ENCODE peak calls at places on chromosomes 13 and 19, in four cellular contexts. I, T, S and Y are unnamed samples.

GRCh38 chr19:39413903-39414608 is 1.6 kb downstream of the PLEKHG2 start:
- DNase-seq in I (no peak), S (peak; percentile 74), T (peak; percentile 32), Y (no peak)

GRCh38 chr13:24274452-24274971 is 34.9 kb upstream of the C1QTNF9 start:
- DNase-seq in T (no peak), I (peak; percentile 88), S (no peak), Y (no peak)

GRCh38 chr13:52195052-52195837 is 35.8 kb upstream of the NEK3 start:
- DNase-seq in T (no peak), I (no peak), S (peak; percentile 75), Y (no peak)

GRCh38 chr19:16836906-16837362 is 7.7 kb downstream of the SIN3B start:
- DNase-seq in I (no peak), S (no peak), T (no peak), Y (no peak)

GRCh38 chr19:5826531-5827341 is 12.8 kb downstream of the FUT6 start:
- DNase-seq in S (peak; percentile 74), T (peak; percentile 87), I (no peak), Y (no peak)

GRCh38 chr13:48161530-48162179 is 66.8 kb upstream of the MED4 start:
- DNase-seq in I (no peak), T (no peak), S (no peak), Y (no peak)

GRCh38 chr13:74005320-74006154 is 128.7 kb downstream of the KLF12 start:
- DNase-seq in T (no peak), I (no peak), S (no peak), Y (no peak)

GRCh38 chr13:77325371-77325941 is 1.4 kb downstream of the MYCBP2 start:
- DNase-seq in S (no peak), T (no peak), I (no peak), Y (no peak)

GRCh38 chr13:109858319-109858718 is 71.9 kb upstream of the IRS2 start:
- DNase-seq in T (no peak), S (no peak), I (no peak), Y (no peak)

GRCh38 chr13:25675060-25675459 is 303.3 kb downstream of the ATP8A2 start:
- DNase-seq in I (no peak), S (no peak), T (no peak), Y (no peak)

GRCh38 chr19:16582486-16583261 is 10.5 kb upstream of the SLC35E1 start:
- DNase-seq in T (no peak), S (no peak), I (no peak), Y (no peak)

GRCh38 chr19:40571831-40572495 is 4.7 kb upstream of the SHKBP1 start:
- DNase-seq in S (no peak), T (no peak), I (no peak), Y (no peak)

GRCh38 chr19:14006766-14007562 is 844 bp upstream of the RFX1 start:
- DNase-seq in T (no peak), I (no peak), S (peak; percentile 98), Y (no peak)

GRCh38 chr19:37511186-37511585 is 4.4 kb downstream of the ZNF793 start:
- DNase-seq in I (no peak), T (no peak), S (no peak), Y (no peak)

GRCh38 chr13:75326173-75327131 is 155.5 kb downstream of the TBC1D4 start:
- DNase-seq in T (no peak), S (no peak), I (no peak), Y (no peak)

GRCh38 chr19:35555301-35556005 is 8.0 kb downstream of the ATP4A start:
- DNase-seq in T (peak; percentile 56), I (no peak), S (peak; percentile 73), Y (peak; percentile 23)

GRCh38 chr19:6103217-6103644 is 7.1 kb downstream of the RFX2 start:
- DNase-seq in I (no peak), T (no peak), S (no peak), Y (no peak)

GRCh38 chr13:67935655-67936054 is 705.5 kb upstream of the PCDH9 start:
- DNase-seq in I (no peak), S (no peak), T (no peak), Y (no peak)

GRCh38 chr19:42121666-42122069 is 10.6 kb downstream of the POU2F2 start:
- DNase-seq in S (no peak), T (no peak), I (peak; percentile 52), Y (no peak)

GRCh38 chr19:10815007-10815531 is 20.9 kb downstream of the TMED1 start:
- DNase-seq in I (no peak), S (no peak), T (no peak), Y (no peak)

GRCh38 chr13:101453784-101454201 is 1.3 kb downstream of the ITGBL1 start:
- DNase-seq in T (no peak), S (no peak), I (no peak), Y (no peak)

GRCh38 chr13:112333756-112334543 is 42.2 kb upstream of the SPACA7 start:
- DNase-seq in T (no peak), S (no peak), I (no peak), Y (no peak)
- H3K9ac ChIP-seq in T (no peak overlapping the region), S (no peak overlapping the region), I (no peak overlapping the region), Y (no peak overlapping the region)

GRCh38 chr19:44577566-44577874 is 35.8 kb upstream of the IGSF23 start:
- DNase-seq in I (no peak), S (no peak), T (no peak), Y (no peak)

GRCh38 chr19:44579663-44580365 is 33.5 kb upstream of the IGSF23 start:
- DNase-seq in S (no peak), I (no peak), T (no peak), Y (no peak)

GRCh38 chr19:44575116-44575700 is 38.2 kb upstream of the IGSF23 start:
- DNase-seq in I (no peak), S (no peak), T (no peak), Y (no peak)

GRCh38 chr19:44574201-44574950 is 39.0 kb upstream of the IGSF23 start:
- DNase-seq in S (no peak), I (no peak), T (no peak), Y (no peak)

GRCh38 chr19:44576843-44577565 is 36.4 kb upstream of the IGSF23 start:
- DNase-seq in S (no peak), T (peak; percentile 65), I (no peak), Y (peak; percentile 28)
- TF ChIP-seq SUZ12 in S (no peak), T (no peak), I (no peak), Y (no peak)

GRCh38 chr19:48837586-48838191 is 1.4 kb upstream of the HSD17B14 start:
- DNase-seq in S (peak; percentile 58), I (no peak), T (no peak), Y (no peak)
- H3K9ac ChIP-seq in S (no peak overlapping the region), I (peak overlapping the region; percentile 62), T (no peak overlapping the region), Y (peak overlapping the region; percentile 68)

GRCh38 chr13:36431204-36432105 is 840 bp upstream of the CCNA1 start:
- DNase-seq in I (no peak), S (no peak), T (no peak), Y (no peak)

GRCh38 chr13:36432106-36432544 is at the start of gene CCNA1:
- DNase-seq in S (peak; percentile 91), T (no peak), I (no peak), Y (peak; percentile 36)

GRCh38 chr13:36428083-36428482 is 4.2 kb upstream of the CCNA1 start:
- DNase-seq in I (no peak), S (no peak), T (no peak), Y (no peak)

GRCh38 chr13:36430247-36431203 is 1.8 kb upstream of the CCNA1 start:
- DNase-seq in T (no peak), I (no peak), S (peak; percentile 62), Y (no peak)
- TF ChIP-seq SUZ12 in T (no peak), I (no peak), S (peak; percentile 77), Y (no peak)

DNA sequence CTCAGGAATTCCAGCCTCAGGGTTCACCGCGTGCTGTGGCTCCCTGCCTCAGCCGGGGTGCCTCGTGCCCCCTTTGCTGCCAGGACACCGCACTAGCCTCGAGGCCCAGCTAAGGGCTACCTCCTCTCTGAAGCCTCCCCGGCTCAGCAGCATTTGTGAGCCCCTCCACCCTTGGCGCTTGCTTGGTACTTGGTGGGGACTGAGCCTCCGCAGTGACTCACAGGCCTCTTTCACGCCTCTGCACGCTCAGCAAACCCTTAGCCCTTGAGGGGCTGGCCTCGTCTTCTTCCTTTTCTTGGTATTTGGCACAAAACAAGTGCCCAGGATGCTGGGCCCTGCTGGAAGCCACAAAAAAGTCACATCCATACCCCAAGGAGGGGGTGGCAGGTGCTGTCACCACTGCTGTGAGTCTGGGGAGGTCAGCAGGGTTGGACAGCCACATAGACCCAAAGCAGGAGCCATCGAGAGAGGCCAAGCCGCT is 85.4 kb upstream of the TM9SF2 start:
- DNase-seq in S (no peak), I (no peak), T (no peak), Y (no peak)
- H3K9ac ChIP-seq in S (no peak overlapping the region), I (no peak overlapping the region), T (no peak overlapping the region), Y (no peak overlapping the region)

GRCh38 chr13:20428666-20429644 is 96.7 kb downstream of the CRYL1 start:
- DNase-seq in S (no peak), T (no peak), I (no peak), Y (no peak)

GRCh38 chr13:20424559-20424852 is 101.2 kb downstream of the CRYL1 start:
- DNase-seq in I (no peak), T (no peak), S (no peak), Y (no peak)

GRCh38 chr13:20426766-20427448 is 98.8 kb downstream of the CRYL1 start:
- DNase-seq in S (no peak), T (no peak), I (no peak), Y (no peak)

GRCh38 chr13:20424959-20425358 is 100.7 kb downstream of the CRYL1 start:
- DNase-seq in T (no peak), S (no peak), I (no peak), Y (no peak)

GRCh38 chr13:20425819-20426219 is 99.8 kb downstream of the CRYL1 start:
- DNase-seq in S (no peak), I (no peak), T (no peak), Y (no peak)
- TF ChIP-seq SUZ12 in S (no peak), I (no peak), T (no peak), Y (no peak)

DNA sequence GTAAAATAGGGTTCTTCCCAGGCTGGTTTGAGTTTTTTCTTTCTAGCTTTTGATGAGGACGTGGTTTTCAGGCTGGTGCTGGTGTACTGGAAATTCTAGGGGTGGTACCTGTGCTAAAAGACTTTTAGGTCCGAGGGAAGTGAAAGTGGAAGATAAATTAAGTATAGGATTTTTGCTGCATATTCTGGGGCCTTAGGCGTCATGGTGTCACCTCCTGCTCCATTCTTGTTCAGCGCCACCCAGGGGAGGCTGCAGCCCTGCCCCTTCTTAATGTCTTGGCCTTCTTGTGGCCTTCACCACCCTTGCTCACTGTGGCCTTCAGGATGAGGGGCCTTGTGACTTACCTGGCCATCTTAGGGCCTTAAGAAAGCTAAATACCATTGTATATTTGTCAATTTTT is 12.4 kb downstream of the ZNF552 start:
- DNase-seq in S (no peak), I (no peak), T (no peak), Y (no peak)
- H3K9ac ChIP-seq in S (no peak overlapping the region), I (no peak overlapping the region), T (no peak overlapping the region), Y (no peak overlapping the region)